ENCODE peak calls at places on chromosome 6, in four cellular contexts. J is HepG2, B is K562, Y is HCT116. F is an unnamed sample. For H3K4me1 and H3K36me3, the result is how much of the 10 kb centered on the place peaks cover.

GRCh38 chr6:22145823-22146379 is 150.9 kb downstream of the PRL start:
- DNase-seq in J (no peak), B (no peak), Y (no peak), F (peak)

GRCh38 chr6:25138024-25138696 is 141.0 kb upstream of the CARMIL1 start:
- DNase-seq in J (no peak), B (no peak), Y (no peak), F (peak)

GRCh38 chr6:136550045-136550329 is 235 bp downstream of the MAP7 start:
- DNase-seq in J (no peak), B (peak), Y (no peak), F (no peak)

GRCh38 chr6:130116273-130116672 is 97.9 kb downstream of the L3MBTL3 start:
- DNase-seq in J (no peak), B (no peak), Y (no peak), F (no peak)

GRCh38 chr6:24125980-24126379 is at the start of gene NRSN1:
- DNase-seq in J (peak), B (peak), Y (no peak), F (no peak)

GRCh38 chr6:11192167-11192566 is 40.3 kb downstream of the NEDD9 start:
- DNase-seq in J (no peak), B (no peak), Y (no peak), F (no peak)

GRCh38 chr6:158204616-158205015 is 36.5 kb downstream of the GTF2H5 start:
- DNase-seq in J (no peak), B (no peak), Y (no peak), F (no peak)

GRCh38 chr6:28425942-28426541 is 17.2 kb downstream of the ZSCAN23 start:
- DNase-seq in J (no peak), B (no peak), Y (no peak), F (no peak)

GRCh38 chr6:30006170-30007131 is 54.6 kb upstream of the POLR1H start:
- DNase-seq in J (no peak), B (no peak), Y (no peak), F (no peak)

GRCh38 chr6:69827491-69827890 is 30.7 kb upstream of the LMBRD1 start:
- DNase-seq in J (no peak), B (no peak), Y (no peak), F (no peak)

GRCh38 chr6:133632206-133632605 is 256.7 kb upstream of the TCF21 start:
- DNase-seq in J (no peak), B (no peak), Y (no peak), F (no peak)

GRCh38 chr6:165685302-165685701 is 22.3 kb upstream of the PDE10A start:
- DNase-seq in J (no peak), B (no peak), Y (no peak), F (no peak)

GRCh38 chr6:162726997-162727346 is 594 bp downstream of the PRKN start:
- DNase-seq in J (no peak), B (no peak), Y (no peak), F (no peak)

GRCh38 chr6:139367810-139368321 is 6.6 kb downstream of the CITED2 start:
- DNase-seq in J (no peak), B (no peak), Y (no peak), F (no peak)

GRCh38 chr6:27279513-27280063 is 32.1 kb downstream of the PRSS16 start:
- DNase-seq in J (no peak), B (peak), Y (no peak), F (no peak)

GRCh38 chr6:14441371-14441781 is 323.8 kb downstream of the CD83 start:
- DNase-seq in J (no peak), B (no peak), Y (no peak), F (no peak)

GRCh38 chr6:161228096-161228495 is 45.8 kb downstream of the AGPAT4 start:
- DNase-seq in J (no peak), B (no peak), Y (no peak), F (no peak)

GRCh38 chr6:66568271-66568670 is 861.2 kb upstream of the EYS start:
- DNase-seq in J (peak), B (no peak), Y (no peak), F (no peak)

GRCh38 chr6:151119823-151120524 is 119.8 kb upstream of the AKAP12 start:
- DNase-seq in J (peak), B (no peak), Y (peak), F (no peak)

GRCh38 chr6:7241709-7242645 is 71.0 kb downstream of the SSR1 start:
- DNase-seq in J (peak), B (no peak), Y (no peak), F (no peak)

GRCh38 chr6:28537065-28537464 is 11.4 kb downstream of the GPX5 start:
- DNase-seq in J (no peak), B (no peak), Y (no peak), F (peak)

GRCh38 chr6:89999995-90000825 is 105.9 kb downstream of the GJA10 start:
- DNase-seq in J (no peak), B (no peak), Y (no peak), F (no peak)

GRCh38 chr6:35170891-35171290 is 29.8 kb upstream of the TCP11 start:
- DNase-seq in J (no peak), B (no peak), Y (no peak), F (no peak)

GRCh38 chr6:37276916-37277509 is 19.1 kb upstream of the TMEM217 start:
- DNase-seq in J (no peak), B (no peak), Y (no peak), F (no peak)
- H3K4me1 ChIP-seq in J (under half), B (under half), Y (under half), F (under half)

GRCh38 chr6:393391-394221 is 2.1 kb downstream of the IRF4 start:
- DNase-seq in J (no peak), B (no peak), Y (no peak), F (no peak)
- H3K36me3 ChIP-seq in J (under half), B (under half), Y (under half), F (under half)

GRCh38 chr6:148557796-148558457 is 188.9 kb upstream of the UST start:
- DNase-seq in J (no peak), B (no peak), Y (no peak), F (no peak)
- TF ChIP-seq TCF7L2 in J (no peak), B (no peak), Y (no peak), F (no peak)

DNA sequence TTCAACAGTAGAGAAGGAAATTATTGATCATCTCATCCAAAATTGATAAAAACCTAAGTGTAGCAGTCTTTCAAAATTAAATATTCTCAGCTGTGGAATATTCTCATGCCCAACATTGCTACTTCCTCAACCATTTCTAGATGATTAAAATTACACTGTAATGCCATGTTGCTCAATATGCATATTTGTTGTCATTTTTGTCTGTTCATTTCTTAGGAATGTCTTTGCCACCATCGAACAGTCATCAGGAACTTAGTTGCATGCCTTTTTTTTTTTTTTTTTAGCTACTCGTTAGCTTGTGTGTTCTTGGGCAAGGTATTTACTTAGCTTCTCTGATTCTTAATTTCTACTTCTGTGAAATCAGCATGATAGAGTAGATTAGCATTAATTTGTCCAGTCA is 188.6 kb downstream of the DTNBP1 start:
- DNase-seq in J (no peak), B (no peak), Y (no peak), F (no peak)
- H3K4me1 ChIP-seq in J (under half), B (under half), Y (under half), F (under half)

DNA sequence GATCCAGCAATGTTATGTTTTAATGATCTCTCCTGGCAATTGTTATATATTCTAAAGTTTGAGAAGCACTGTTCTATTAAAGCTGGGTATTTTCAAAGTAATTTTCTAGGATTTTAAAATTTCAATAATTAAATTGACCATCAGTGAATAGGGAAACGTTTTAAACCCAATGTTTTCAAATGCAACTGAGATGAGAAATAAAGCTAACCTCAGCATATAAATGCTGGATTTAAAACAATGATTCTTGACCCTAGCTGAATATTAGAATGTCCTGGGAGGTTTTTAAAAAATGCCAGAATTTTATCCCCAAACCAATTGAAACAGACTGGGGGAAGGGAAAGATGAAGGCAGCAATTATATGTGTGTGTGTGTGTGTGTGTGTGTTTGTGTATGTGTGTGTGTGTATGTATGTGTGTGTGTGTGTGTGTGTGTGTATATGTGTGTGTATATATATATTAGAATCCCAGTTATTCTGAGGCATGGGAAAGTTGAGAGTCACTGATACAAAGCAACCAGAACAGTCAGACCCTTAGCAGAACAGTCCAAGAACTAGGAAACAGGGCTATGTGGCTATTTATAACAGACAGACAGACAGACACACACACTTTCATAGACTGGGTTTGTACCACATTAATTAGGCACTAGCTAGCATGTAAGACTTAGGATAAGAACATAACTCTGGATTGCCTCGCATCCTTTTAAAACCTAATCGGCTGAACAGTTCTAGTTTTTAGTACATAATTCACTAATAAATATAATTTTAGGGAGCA is 107.8 kb downstream of the MAN1A1 start:
- DNase-seq in J (no peak), B (no peak), Y (no peak), F (no peak)
- H3K36me3 ChIP-seq in J (under half), B (half or more), Y (under half), F (under half)

DNA sequence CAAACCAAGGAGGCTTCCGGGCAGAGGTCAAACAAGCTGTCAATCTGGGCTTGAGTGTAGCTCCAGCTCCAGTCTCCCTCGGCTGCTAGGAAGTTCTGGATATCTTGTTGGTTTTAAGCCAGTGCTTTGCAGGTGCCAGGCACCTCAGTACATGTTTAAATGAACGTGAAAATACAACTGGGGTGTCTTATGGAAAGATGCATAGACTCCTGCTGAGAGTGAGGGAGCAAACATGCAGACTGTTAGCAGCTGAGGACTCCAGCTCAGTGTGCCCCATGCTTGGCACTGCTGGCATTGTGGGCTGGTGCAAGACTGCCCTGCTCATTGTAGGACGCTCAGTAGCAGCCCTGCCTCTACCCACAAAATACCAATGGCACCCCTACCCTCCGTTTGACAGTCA is 28.5 kb downstream of the ERMARD start:
- DNase-seq in J (no peak), B (no peak), Y (no peak), F (no peak)
- TF ChIP-seq TCF7L2 in J (no peak), B (no peak), Y (no peak), F (no peak)

GRCh38 chr6:82910394-82910793 is 155.2 kb downstream of the UBE3D start:
- DNase-seq in J (no peak), B (no peak), Y (no peak), F (no peak)
- H3K4me1 ChIP-seq in J (under half), B (under half), Y (under half), F (under half)

GRCh38 chr6:100862063-100862462 is 19.1 kb downstream of the ASCC3 start:
- DNase-seq in J (peak), B (no peak), Y (no peak), F (no peak)

DNA sequence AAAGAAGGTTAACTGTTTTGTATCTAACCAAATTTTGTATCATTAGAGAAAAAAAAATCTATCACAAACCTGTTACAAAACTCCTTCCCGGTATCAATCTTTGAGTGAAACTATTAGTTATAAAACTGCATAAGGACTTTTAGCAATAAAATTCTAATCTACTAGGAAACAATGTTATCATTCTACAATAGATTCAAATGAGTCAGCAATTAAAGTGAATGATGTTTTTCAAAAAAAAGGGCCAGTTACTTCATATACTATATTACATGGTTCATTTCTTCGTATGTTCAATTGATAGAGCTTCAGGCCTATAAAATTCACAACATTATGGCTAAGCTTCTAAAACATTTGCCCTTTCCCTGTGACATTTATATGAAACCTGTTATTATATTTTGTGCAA is 15.6 kb downstream of the ASCC3 start:
- DNase-seq in J (no peak), B (no peak), Y (no peak), F (no peak)
- H3K36me3 ChIP-seq in J (under half), B (half or more), Y (under half), F (under half)

DNA sequence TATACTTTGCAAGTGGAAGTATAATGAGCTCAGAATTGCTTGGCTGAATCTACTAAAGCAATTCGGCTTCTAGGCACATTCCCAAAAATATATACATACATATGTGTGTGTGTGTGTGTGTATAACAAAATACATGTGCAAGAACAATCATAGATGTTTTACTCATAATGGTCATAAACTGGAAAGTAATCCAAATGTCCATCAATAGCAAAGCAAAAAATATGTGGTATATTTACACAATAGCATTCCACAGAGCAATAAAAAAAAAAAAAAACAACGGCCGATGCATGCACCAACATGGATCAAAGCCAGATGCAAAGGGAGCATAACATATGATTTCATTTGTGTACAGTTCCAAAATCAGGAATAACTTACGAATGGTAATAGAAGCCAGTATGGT is 708.0 kb downstream of the RFPL4B start:
- DNase-seq in J (no peak), B (no peak), Y (no peak), F (no peak)
- TF ChIP-seq TCF7L2 in J (no peak), B (no peak), Y (no peak), F (no peak)

GRCh38 chr6:108655840-108656650 is 95.3 kb downstream of the FOXO3 start:
- DNase-seq in J (peak), B (no peak), Y (no peak), F (no peak)
- H3K4me1 ChIP-seq in J (under half), B (under half), Y (under half), F (under half)

F was measured in Panc1.